ENCODE peak calls at places on chromosomes 16 and 17, in six cellular contexts. One of them, this sample, is unnamed.

GRCh38 chr17:59848778-59849177 is 44.0 kb downstream of the TUBD1 start:
- DNase-seq in K562: no peak
- DNase-seq in SK-N-SH: no peak
- DNase-seq in GM12878: no peak
- DNase-seq in HCT116: no peak
- DNase-seq in HepG2: peak
- DNase-seq in this sample: no peak

GRCh38 chr16:35734728-35735402 is 2275.5 kb downstream of the TP53TG3F start:
- DNase-seq in K562: no peak
- DNase-seq in SK-N-SH: no peak
- DNase-seq in GM12878: no peak
- DNase-seq in HCT116: no peak
- DNase-seq in HepG2: no peak
- DNase-seq in this sample: no peak

GRCh38 chr17:17186051-17186450 is 20.1 kb downstream of the PLD6 start:
- DNase-seq in K562: no peak
- DNase-seq in SK-N-SH: no peak
- DNase-seq in GM12878: no peak
- DNase-seq in HCT116: no peak
- DNase-seq in HepG2: no peak
- DNase-seq in this sample: no peak

GRCh38 chr17:5331506-5331905 is 49.4 kb downstream of the RABEP1 start:
- DNase-seq in K562: no peak
- DNase-seq in SK-N-SH: no peak
- DNase-seq in GM12878: no peak
- DNase-seq in HCT116: no peak
- DNase-seq in HepG2: no peak
- DNase-seq in this sample: no peak

GRCh38 chr16:31084584-31085298 is 4.0 kb downstream of the PRSS53 start:
- DNase-seq in K562: no peak
- DNase-seq in SK-N-SH: no peak
- DNase-seq in GM12878: no peak
- DNase-seq in HCT116: no peak
- DNase-seq in HepG2: no peak
- DNase-seq in this sample: no peak

GRCh38 chr16:30418350-30419181 is 11.2 kb downstream of the ZNF771 start:
- DNase-seq in K562: no peak
- DNase-seq in SK-N-SH: no peak
- DNase-seq in GM12878: no peak
- DNase-seq in HCT116: no peak
- DNase-seq in HepG2: no peak
- DNase-seq in this sample: no peak

GRCh38 chr16:11481987-11482386 is 104.7 kb downstream of the LITAF start:
- DNase-seq in K562: no peak
- DNase-seq in SK-N-SH: no peak
- DNase-seq in GM12878: no peak
- DNase-seq in HCT116: no peak
- DNase-seq in HepG2: no peak
- DNase-seq in this sample: no peak

GRCh38 chr17:31533546-31534155 is 142.2 kb downstream of the RAB11FIP4 start:
- DNase-seq in K562: peak
- DNase-seq in SK-N-SH: peak
- DNase-seq in GM12878: no peak
- DNase-seq in HCT116: peak
- DNase-seq in HepG2: no peak
- DNase-seq in this sample: peak

GRCh38 chr16:58114827-58115825 is 14.1 kb downstream of the CFAP20 start:
- DNase-seq in K562: no peak
- DNase-seq in SK-N-SH: peak
- DNase-seq in GM12878: no peak
- DNase-seq in HCT116: no peak
- DNase-seq in HepG2: no peak
- DNase-seq in this sample: no peak

GRCh38 chr17:50056961-50057330 is 1.0 kb downstream of the ITGA3 start:
- DNase-seq in K562: no peak
- DNase-seq in SK-N-SH: no peak
- DNase-seq in GM12878: no peak
- DNase-seq in HCT116: no peak
- DNase-seq in HepG2: no peak
- DNase-seq in this sample: no peak

GRCh38 chr17:42894283-42895184 is 6.1 kb upstream of the G6PC1 start:
- DNase-seq in K562: no peak
- DNase-seq in SK-N-SH: no peak
- DNase-seq in GM12878: no peak
- DNase-seq in HCT116: no peak
- DNase-seq in HepG2: peak
- DNase-seq in this sample: no peak

GRCh38 chr16:12111819-12112218 is 135.3 kb downstream of the SNX29 start:
- DNase-seq in K562: no peak
- DNase-seq in SK-N-SH: no peak
- DNase-seq in GM12878: no peak
- DNase-seq in HCT116: no peak
- DNase-seq in HepG2: no peak
- DNase-seq in this sample: no peak

GRCh38 chr17:66904760-66905637 is 59.5 kb upstream of the CACNG4 start:
- DNase-seq in K562: no peak
- DNase-seq in SK-N-SH: peak
- DNase-seq in GM12878: no peak
- DNase-seq in HCT116: no peak
- DNase-seq in HepG2: peak
- DNase-seq in this sample: no peak

GRCh38 chr17:62750502-62751349 is 57.4 kb downstream of the MARCHF10 start:
- DNase-seq in K562: no peak
- DNase-seq in SK-N-SH: peak
- DNase-seq in GM12878: no peak
- DNase-seq in HCT116: no peak
- DNase-seq in HepG2: no peak
- DNase-seq in this sample: peak

GRCh38 chr17:45372325-45372869 is 55.6 kb upstream of the MAP3K14 start:
- DNase-seq in K562: no peak
- DNase-seq in SK-N-SH: no peak
- DNase-seq in GM12878: no peak
- DNase-seq in HCT116: no peak
- DNase-seq in HepG2: no peak
- DNase-seq in this sample: no peak

GRCh38 chr17:43334744-43335400 is 63.9 kb upstream of the ARL4D start:
- DNase-seq in K562: no peak
- DNase-seq in SK-N-SH: no peak
- DNase-seq in GM12878: no peak
- DNase-seq in HCT116: no peak
- DNase-seq in HepG2: no peak
- DNase-seq in this sample: no peak

GRCh38 chr17:57379237-57380054 is 123.1 kb downstream of the MSI2 start:
- DNase-seq in K562: peak
- DNase-seq in SK-N-SH: peak
- DNase-seq in GM12878: no peak
- DNase-seq in HCT116: no peak
- DNase-seq in HepG2: no peak
- DNase-seq in this sample: no peak

GRCh38 chr17:71494456-71494855 is 626.4 kb upstream of the SOX9 start:
- DNase-seq in K562: no peak
- DNase-seq in SK-N-SH: no peak
- DNase-seq in GM12878: no peak
- DNase-seq in HCT116: no peak
- DNase-seq in HepG2: no peak
- DNase-seq in this sample: no peak

GRCh38 chr16:2467301-2468141 is 3.6 kb upstream of the NTN3 start:
- DNase-seq in K562: no peak
- DNase-seq in SK-N-SH: peak
- DNase-seq in GM12878: no peak
- DNase-seq in HCT116: peak
- DNase-seq in HepG2: no peak
- DNase-seq in this sample: peak

GRCh38 chr17:67390646-67391480 is 13.8 kb downstream of the PITPNC1 start:
- DNase-seq in K562: no peak
- DNase-seq in SK-N-SH: no peak
- DNase-seq in GM12878: peak
- DNase-seq in HCT116: peak
- DNase-seq in HepG2: peak
- DNase-seq in this sample: no peak

GRCh38 chr16:85421338-85422123 is 191.6 kb upstream of the GSE1 start:
- DNase-seq in K562: no peak
- DNase-seq in SK-N-SH: no peak
- DNase-seq in GM12878: no peak
- DNase-seq in HCT116: no peak
- DNase-seq in HepG2: no peak
- DNase-seq in this sample: no peak

GRCh38 chr17:81482673-81483072 is 29.9 kb downstream of the ACTG1 start:
- DNase-seq in K562: no peak
- DNase-seq in SK-N-SH: no peak
- DNase-seq in GM12878: no peak
- DNase-seq in HCT116: no peak
- DNase-seq in HepG2: no peak
- DNase-seq in this sample: no peak

GRCh38 chr17:81481815-81482505 is 30.6 kb downstream of the ACTG1 start:
- DNase-seq in K562: no peak
- DNase-seq in SK-N-SH: no peak
- DNase-seq in GM12878: no peak
- DNase-seq in HCT116: no peak
- DNase-seq in HepG2: no peak
- DNase-seq in this sample: no peak

GRCh38 chr17:81484195-81484979 is 28.2 kb downstream of the ACTG1 start:
- DNase-seq in K562: peak
- DNase-seq in SK-N-SH: peak
- DNase-seq in GM12878: peak
- DNase-seq in HCT116: peak
- DNase-seq in HepG2: peak
- DNase-seq in this sample: peak

GRCh38 chr17:81483862-81484194 is 28.8 kb downstream of the ACTG1 start:
- DNase-seq in K562: no peak
- DNase-seq in SK-N-SH: no peak
- DNase-seq in GM12878: no peak
- DNase-seq in HCT116: no peak
- DNase-seq in HepG2: no peak
- DNase-seq in this sample: no peak

DNA sequence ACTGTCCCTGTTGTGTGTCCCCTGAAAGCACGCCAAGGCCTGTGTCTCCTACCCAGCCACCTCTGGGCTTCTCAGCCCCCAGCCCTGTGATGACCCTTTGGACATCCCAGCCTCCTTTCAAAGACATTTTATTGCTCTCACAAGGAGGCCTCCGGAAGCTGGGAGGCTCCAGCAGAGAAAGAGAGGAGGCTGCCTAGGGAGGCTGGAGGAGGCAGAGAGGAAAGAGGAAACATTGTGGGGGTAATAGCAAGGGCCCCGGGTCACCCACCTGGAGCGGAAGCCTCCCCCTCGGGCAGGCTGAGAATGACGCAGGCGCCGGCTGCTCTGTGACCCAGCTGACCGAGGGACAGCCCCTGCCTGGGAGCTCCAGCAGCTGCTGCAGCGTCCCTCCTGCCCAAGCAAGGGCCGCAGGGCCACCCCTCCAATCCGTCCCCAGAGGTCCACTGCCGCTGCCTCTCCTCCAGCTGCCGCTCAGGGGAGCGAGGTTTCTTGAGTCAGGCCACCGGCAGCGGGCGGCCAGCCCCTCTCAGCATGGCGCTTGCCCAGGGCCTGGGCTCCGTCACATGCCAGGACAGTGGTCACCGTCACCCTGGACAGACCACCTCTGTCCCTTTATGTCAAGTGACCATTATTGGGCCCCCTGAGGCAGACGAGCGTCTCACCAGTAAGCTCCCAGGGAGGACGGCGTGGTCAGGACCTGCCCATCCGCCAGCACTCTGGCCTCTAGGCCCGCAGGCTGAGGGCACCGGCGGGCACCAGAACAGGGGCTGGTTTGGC is 29.3 kb downstream of the ACTG1 start:
- DNase-seq in K562: no peak
- DNase-seq in SK-N-SH: no peak
- DNase-seq in GM12878: no peak
- DNase-seq in HCT116: no peak
- DNase-seq in HepG2: no peak
- DNase-seq in this sample: no peak
- TF ChIP-seq SIN3A in K562: no peak
- TF ChIP-seq SIN3A in SK-N-SH: no peak
- TF ChIP-seq SIN3A in GM12878: no peak
- TF ChIP-seq SIN3A in HCT116: no peak
- TF ChIP-seq SIN3A in HepG2: no peak
- TF ChIP-seq SIN3A in this sample: no peak

GRCh38 chr16:54540525-54541180 is 254.1 kb upstream of the IRX3 start:
- DNase-seq in K562: no peak
- DNase-seq in SK-N-SH: no peak
- DNase-seq in GM12878: no peak
- DNase-seq in HCT116: no peak
- DNase-seq in HepG2: no peak
- DNase-seq in this sample: no peak
- H2AFZ ChIP-seq in K562: no peak
- H2AFZ ChIP-seq in SK-N-SH: no peak
- H2AFZ ChIP-seq in GM12878: no peak
- H2AFZ ChIP-seq in HCT116: no peak
- H2AFZ ChIP-seq in HepG2: no peak
- H2AFZ ChIP-seq in this sample: no peak

DNA sequence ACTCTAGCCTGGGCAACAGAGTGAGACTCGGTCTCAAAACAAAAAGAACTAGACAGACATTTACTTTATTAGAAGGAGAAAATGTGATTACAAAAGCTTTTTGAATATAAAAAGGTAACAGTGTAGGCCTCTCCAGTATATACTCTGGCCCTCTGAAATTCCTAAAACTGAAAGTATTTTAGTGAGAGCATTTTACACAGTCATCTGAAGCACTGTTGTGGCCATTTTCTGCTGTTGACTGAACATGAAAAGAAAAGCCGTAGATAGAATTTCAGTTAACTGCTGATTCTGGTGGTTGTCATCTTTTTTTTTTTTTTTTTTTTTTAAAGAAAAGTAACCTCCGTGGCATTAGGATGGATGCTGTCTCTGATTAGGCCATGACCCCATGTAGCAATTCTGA is 15.6 kb downstream of the DUSP14 start:
- DNase-seq in K562: no peak
- DNase-seq in SK-N-SH: no peak
- DNase-seq in GM12878: no peak
- DNase-seq in HCT116: no peak
- DNase-seq in HepG2: no peak
- DNase-seq in this sample: no peak
- TF ChIP-seq SIN3A in K562: no peak
- TF ChIP-seq SIN3A in SK-N-SH: no peak
- TF ChIP-seq SIN3A in GM12878: no peak
- TF ChIP-seq SIN3A in HCT116: no peak
- TF ChIP-seq SIN3A in HepG2: no peak
- TF ChIP-seq SIN3A in this sample: no peak

GRCh38 chr17:76240461-76241204 is at the start of gene RNF157:
- DNase-seq in K562: peak
- DNase-seq in SK-N-SH: peak
- DNase-seq in GM12878: no peak
- DNase-seq in HCT116: no peak
- DNase-seq in HepG2: peak
- DNase-seq in this sample: no peak

GRCh38 chr17:76238847-76239537 is 1.3 kb downstream of the RNF157 start:
- DNase-seq in K562: no peak
- DNase-seq in SK-N-SH: no peak
- DNase-seq in GM12878: no peak
- DNase-seq in HCT116: no peak
- DNase-seq in HepG2: no peak
- DNase-seq in this sample: no peak

GRCh38 chr17:76237859-76238313 is 2.4 kb downstream of the RNF157 start:
- DNase-seq in K562: no peak
- DNase-seq in SK-N-SH: no peak
- DNase-seq in GM12878: no peak
- DNase-seq in HCT116: no peak
- DNase-seq in HepG2: peak
- DNase-seq in this sample: no peak

GRCh38 chr17:76241205-76241539 is 879 bp upstream of the RNF157 start:
- DNase-seq in K562: no peak
- DNase-seq in SK-N-SH: no peak
- DNase-seq in GM12878: no peak
- DNase-seq in HCT116: no peak
- DNase-seq in HepG2: peak
- DNase-seq in this sample: no peak

GRCh38 chr17:76239538-76240274 is 587 bp downstream of the RNF157 start:
- DNase-seq in K562: peak
- DNase-seq in SK-N-SH: peak
- DNase-seq in GM12878: no peak
- DNase-seq in HCT116: no peak
- DNase-seq in HepG2: no peak
- DNase-seq in this sample: peak
- H2AFZ ChIP-seq in K562: peak
- H2AFZ ChIP-seq in SK-N-SH: peak
- H2AFZ ChIP-seq in GM12878: no peak
- H2AFZ ChIP-seq in HCT116: no peak
- H2AFZ ChIP-seq in HepG2: no peak
- H2AFZ ChIP-seq in this sample: peak

This sample was measured in H1.